ENCODE peak calls at places on chromosomes 13 and 19, in ten cellular contexts. W, Q, I, P, M, G, U, B, R and V are unnamed samples.

GRCh38 chr19:17511724-17512573 is 500 bp downstream of the PGLS start:
- DNase-seq in W (peak), Q (peak), I (peak), P (peak), M (peak), G (peak), U (peak), B (peak), R (peak), V (peak)

GRCh38 chr19:14368011-14368513 is 13.2 kb upstream of the ADGRE5 start:
- DNase-seq in W (no peak), Q (no peak), I (no peak), P (no peak), M (no peak), G (no peak), U (no peak), B (no peak), R (no peak), V (no peak)

GRCh38 chr19:42846597-42846996 is 32.9 kb downstream of the PSG1 start:
- DNase-seq in W (no peak), Q (peak), I (no peak), P (no peak), M (no peak), G (peak), U (no peak), B (no peak), R (no peak), V (no peak)

GRCh38 chr13:101527130-101527529 is 74.7 kb downstream of the ITGBL1 start:
- DNase-seq in W (no peak), Q (no peak), I (no peak), P (no peak), M (no peak), G (peak), U (no peak), B (no peak), R (no peak), V (no peak)

GRCh38 chr13:84400711-84401110 is 518.4 kb upstream of the SLITRK1 start:
- DNase-seq in W (no peak), Q (peak), I (no peak), P (peak), M (no peak), G (peak), U (peak), B (no peak), R (no peak), V (no peak)

GRCh38 chr13:35983206-35983605 is 148.0 kb downstream of the DCLK1 start:
- DNase-seq in W (no peak), Q (no peak), I (no peak), P (peak), M (no peak), G (no peak), U (no peak), B (no peak), R (no peak), V (peak)

GRCh38 chr19:13835791-13836723 is 40.8 kb downstream of the ZSWIM4 start:
- DNase-seq in W (no peak), Q (no peak), I (no peak), P (no peak), M (no peak), G (peak), U (no peak), B (no peak), R (no peak), V (no peak)

GRCh38 chr19:8392017-8392591 is 1.9 kb downstream of the RAB11B start:
- DNase-seq in W (no peak), Q (peak), I (no peak), P (no peak), M (no peak), G (no peak), U (no peak), B (no peak), R (no peak), V (peak)

GRCh38 chr19:51971624-51972023 is 15.0 kb downstream of the ZNF350 start:
- DNase-seq in W (peak), Q (peak), I (no peak), P (no peak), M (peak), G (no peak), U (no peak), B (no peak), R (no peak), V (peak)

GRCh38 chr13:112809332-112810310 is 119.8 kb downstream of the ATP11A start:
- DNase-seq in W (no peak), Q (no peak), I (no peak), P (no peak), M (no peak), G (no peak), U (no peak), B (no peak), R (no peak), V (no peak)

GRCh38 chr13:44292545-44292944 is 81.1 kb upstream of the SERP2 start:
- DNase-seq in W (no peak), Q (no peak), I (no peak), P (no peak), M (no peak), G (no peak), U (no peak), B (no peak), R (no peak), V (peak)

GRCh38 chr13:64758520-64758919 is 2471.6 kb downstream of the PCDH9 start:
- DNase-seq in W (no peak), Q (no peak), I (no peak), P (no peak), M (no peak), G (peak), U (no peak), B (no peak), R (no peak), V (no peak)

GRCh38 chr13:114048463-114048862 is 74.6 kb upstream of the C13orf46 start:
- DNase-seq in W (no peak), Q (no peak), I (no peak), P (no peak), M (no peak), G (no peak), U (no peak), B (no peak), R (no peak), V (no peak)

GRCh38 chr13:33994826-33995502 is 177.0 kb downstream of the RFC3 start:
- DNase-seq in W (no peak), Q (no peak), I (no peak), P (no peak), M (no peak), G (peak), U (no peak), B (no peak), R (no peak), V (no peak)

GRCh38 chr13:97139704-97140103 is 82.4 kb upstream of the MBNL2 start:
- DNase-seq in W (no peak), Q (no peak), I (no peak), P (no peak), M (no peak), G (no peak), U (no peak), B (no peak), R (no peak), V (peak)

GRCh38 chr19:2040647-2041435 is 10.2 kb downstream of the MKNK2 start:
- DNase-seq in W (no peak), Q (no peak), I (peak), P (no peak), M (no peak), G (no peak), U (no peak), B (no peak), R (no peak), V (no peak)

GRCh38 chr19:7699422-7700127 is 2.4 kb downstream of the FCER2 start:
- DNase-seq in W (peak), Q (peak), I (no peak), P (no peak), M (peak), G (peak), U (no peak), B (no peak), R (no peak), V (no peak)

GRCh38 chr13:39935155-39935554 is 279.7 kb downstream of the COG6 start:
- DNase-seq in W (no peak), Q (no peak), I (no peak), P (no peak), M (no peak), G (no peak), U (no peak), B (no peak), R (no peak), V (no peak)

GRCh38 chr19:50626796-50627195 is 12.9 kb downstream of the SYT3 start:
- DNase-seq in W (no peak), Q (no peak), I (no peak), P (no peak), M (no peak), G (no peak), U (no peak), B (no peak), R (no peak), V (no peak)

GRCh38 chr13:23018143-23018542 is 162.6 kb upstream of the SGCG start:
- DNase-seq in W (no peak), Q (no peak), I (no peak), P (no peak), M (no peak), G (no peak), U (no peak), B (no peak), R (no peak), V (no peak)

GRCh38 chr19:29492761-29493160 is 33.0 kb upstream of the VSTM2B start:
- DNase-seq in W (no peak), Q (peak), I (no peak), P (no peak), M (no peak), G (no peak), U (no peak), B (no peak), R (no peak), V (no peak)

GRCh38 chr13:111219306-111219705 is 101.1 kb upstream of the TEX29 start:
- DNase-seq in W (no peak), Q (peak), I (no peak), P (no peak), M (no peak), G (peak), U (peak), B (no peak), R (no peak), V (no peak)

GRCh38 chr13:72217142-72217541 is 350.1 kb upstream of the DACH1 start:
- DNase-seq in W (no peak), Q (no peak), I (no peak), P (no peak), M (no peak), G (no peak), U (no peak), B (no peak), R (no peak), V (no peak)